ENCODE peak calls at places on chromosome 13, in four cellular contexts. I, X, F and Q are unnamed samples.

GRCh38 chr13:99501952-99502310 is 659 bp downstream of the TM9SF2 start:
- DNase-seq in X (no peak), I (peak), F (no peak), Q (no peak)

GRCh38 chr13:28136916-28137315 is 1.4 kb upstream of the PAN3 start:
- DNase-seq in I (no peak), X (no peak), F (no peak), Q (no peak)

GRCh38 chr13:39684531-39685137 is 29.2 kb downstream of the COG6 start:
- DNase-seq in I (peak), F (peak), X (no peak), Q (peak)

GRCh38 chr13:109652536-109652935 is 133.8 kb downstream of the IRS2 start:
- DNase-seq in X (no peak), I (no peak), F (no peak), Q (no peak)

GRCh38 chr13:80379245-80379644 is 38.3 kb upstream of the SPRY2 start:
- DNase-seq in I (no peak), X (no peak), F (no peak), Q (no peak)

GRCh38 chr13:48448963-48449614 is 36.2 kb upstream of the LPAR6 start:
- DNase-seq in F (no peak), I (no peak), X (no peak), Q (no peak)

GRCh38 chr13:44379885-44380284 is 6.3 kb downstream of the SERP2 start:
- DNase-seq in I (no peak), F (no peak), X (no peak), Q (no peak)

GRCh38 chr13:27022571-27023311 is 148.9 kb downstream of the USP12 start:
- DNase-seq in I (peak), F (peak), X (peak), Q (peak)

GRCh38 chr13:32638739-32639138 is 52.5 kb downstream of the PDS5B start:
- DNase-seq in F (no peak), I (no peak), X (no peak), Q (no peak)

GRCh38 chr13:77545626-77546412 is 10.3 kb downstream of the SCEL start:
- DNase-seq in X (no peak), I (peak), F (no peak), Q (no peak)

GRCh38 chr13:113618455-113618854 is 33.9 kb downstream of the TFDP1 start:
- DNase-seq in F (no peak), X (no peak), I (peak), Q (no peak)

GRCh38 chr13:98761126-98761978 is 8.9 kb upstream of the SLC15A1 start:
- DNase-seq in X (peak), I (no peak), F (no peak), Q (no peak)

GRCh38 chr13:105474983-105475382 is 1060.5 kb downstream of the EFNB2 start:
- DNase-seq in X (no peak), F (no peak), I (no peak), Q (no peak)

GRCh38 chr13:27041341-27041740 is 130.3 kb downstream of the USP12 start:
- DNase-seq in X (no peak), F (no peak), I (no peak), Q (no peak)

GRCh38 chr13:50521750-50522149 is 321.7 kb downstream of the DLEU7 start:
- DNase-seq in I (peak), F (no peak), X (peak), Q (no peak)

GRCh38 chr13:109204252-109204651 is 574.8 kb downstream of the MYO16 start:
- DNase-seq in I (no peak), X (no peak), F (peak), Q (no peak)

GRCh38 chr13:40983725-40984669 is 35.1 kb downstream of the ELF1 start:
- DNase-seq in F (peak), X (no peak), I (peak), Q (peak)

GRCh38 chr13:36764957-36765356 is 54.1 kb upstream of the RFXAP start:
- DNase-seq in X (no peak), I (peak), F (no peak), Q (no peak)

GRCh38 chr13:100892981-100893380 is 218.4 kb upstream of the TMTC4 start:
- DNase-seq in I (no peak), X (no peak), F (no peak), Q (no peak)

GRCh38 chr13:57624565-57625435 is 6.7 kb upstream of the PCDH17 start:
- DNase-seq in I (peak), F (peak), X (peak), Q (peak)

GRCh38 chr13:21583496-21583895 is 20.5 kb downstream of the MICU2 start:
- DNase-seq in I (no peak), F (no peak), X (no peak), Q (no peak)

GRCh38 chr13:33347866-33348265 is 62.3 kb upstream of the STARD13 start:
- DNase-seq in I (no peak), F (no peak), X (no peak), Q (no peak)

GRCh38 chr13:51733656-51734334 is 70.2 kb downstream of the DHRS12 start:
- DNase-seq in X (no peak), F (peak), I (peak), Q (no peak)

GRCh38 chr13:78586706-78587105 is 16.6 kb downstream of the POU4F1 start:
- DNase-seq in I (peak), X (no peak), F (no peak), Q (no peak)

GRCh38 chr13:24851546-24851945 is 87.6 kb downstream of the RNF17 start:
- DNase-seq in F (no peak), X (no peak), I (no peak), Q (no peak)

GRCh38 chr13:87777395-87777794 is 106.2 kb downstream of the SLITRK5 start:
- DNase-seq in F (no peak), I (peak), X (no peak), Q (no peak)

GRCh38 chr13:33179463-33179862 is 106.1 kb downstream of the STARD13 start:
- DNase-seq in I (peak), F (no peak), X (no peak), Q (peak)

GRCh38 chr13:39266426-39266825 is 228.2 kb downstream of the NHLRC3 start:
- DNase-seq in F (no peak), X (no peak), I (no peak), Q (no peak)

GRCh38 chr13:33228645-33229445 is 56.7 kb downstream of the STARD13 start:
- DNase-seq in X (peak), F (peak), I (peak), Q (peak)

GRCh38 chr13:42377640-42378382 is 105.9 kb downstream of the AKAP11 start:
- DNase-seq in X (no peak), F (no peak), I (peak), Q (no peak)

GRCh38 chr13:42337808-42338600 is 66.1 kb downstream of the AKAP11 start:
- DNase-seq in F (no peak), X (no peak), I (peak), Q (no peak)

GRCh38 chr13:112106467-112107141 is 39.7 kb downstream of the SOX1 start:
- DNase-seq in F (no peak), X (no peak), I (no peak), Q (no peak)

GRCh38 chr13:51995677-51996551 is 15.3 kb downstream of the ATP7B start:
- DNase-seq in F (no peak), I (peak), X (no peak), Q (no peak)

GRCh38 chr13:45784755-45785675 is 66.5 kb downstream of the SIAH3 start:
- DNase-seq in F (no peak), X (no peak), I (peak), Q (no peak)